ENCODE peak calls at places on chromosomes 2 and 18, in nine cellular contexts. I, G, Z, O, F, P, W, C and E are unnamed samples.
A peak's percentile ranks its signal among the peaks of the same experiment; 100 is the strongest.

GRCh38 chr18:44895176-44895798 is 214.6 kb downstream of the SETBP1 start:
- DNase-seq in I (peak; percentile 66), G (no peak), Z (peak; percentile 52), O (peak; percentile 5), F (no peak), P (no peak), W (peak; percentile 46), C (peak; percentile 31), E (peak; percentile 30)

GRCh38 chr2:19021721-19022120 is 336.7 kb downstream of the OSR1 start:
- DNase-seq in I (no peak), G (no peak), Z (peak; percentile 90), O (no peak), F (no peak), P (no peak), W (no peak), C (no peak), E (no peak)

GRCh38 chr2:222576390-222577081 is 79.4 kb downstream of the FARSB start:
- DNase-seq in I (peak; percentile 23), G (no peak), Z (no peak), O (no peak), F (no peak), P (no peak), W (no peak), C (no peak), E (no peak)

GRCh38 chr2:181586569-181587076 is 70.3 kb downstream of the CERKL start:
- DNase-seq in I (no peak), G (peak; percentile 8), Z (no peak), O (no peak), F (peak; percentile 7), P (no peak), W (peak; percentile 8), C (peak; percentile 87), E (peak; percentile 45)

GRCh38 chr2:131535526-131535925 is 7.8 kb downstream of the CCDC74A start:
- DNase-seq in I (no peak), G (no peak), Z (no peak), O (no peak), F (no peak), P (no peak), W (no peak), C (no peak), E (no peak)

GRCh38 chr2:121386707-121387106 is 101.7 kb upstream of the TFCP2L1 start:
- DNase-seq in I (peak; percentile 45), G (no peak), Z (peak; percentile 55), O (no peak), F (no peak), P (no peak), W (no peak), C (no peak), E (no peak)

GRCh38 chr2:119549236-119549635 is 5.0 kb downstream of the CFAP221 start:
- DNase-seq in I (peak; percentile 19), G (no peak), Z (peak; percentile 81), O (peak; percentile 38), F (no peak), P (no peak), W (no peak), C (no peak), E (peak; percentile 33)

GRCh38 chr2:197306691-197307030 is 3.9 kb downstream of the ANKRD44 start:
- DNase-seq in I (peak; percentile 85), G (no peak), Z (peak; percentile 71), O (no peak), F (no peak), P (no peak), W (peak; percentile 69), C (peak; percentile 49), E (no peak)

GRCh38 chr18:3524706-3525105 is 74.7 kb downstream of the TGIF1 start:
- DNase-seq in I (no peak), G (no peak), Z (no peak), O (no peak), F (no peak), P (no peak), W (no peak), C (no peak), E (no peak)

GRCh38 chr18:58091099-58091611 is 47.1 kb downstream of the NEDD4L start:
- DNase-seq in I (peak; percentile 89), G (no peak), Z (no peak), O (no peak), F (no peak), P (peak; percentile 4), W (peak; percentile 6), C (peak; percentile 25), E (no peak)

GRCh38 chr2:6665093-6665721 is 200.5 kb downstream of the CMPK2 start:
- DNase-seq in I (no peak), G (no peak), Z (no peak), O (no peak), F (no peak), P (no peak), W (no peak), C (no peak), E (no peak)

GRCh38 chr2:120779781-120780283 is 44.2 kb downstream of the GLI2 start:
- DNase-seq in I (peak; percentile 32), G (peak; percentile 66), Z (peak; percentile 91), O (no peak), F (peak; percentile 38), P (no peak), W (no peak), C (no peak), E (peak; percentile 77)

GRCh38 chr2:65608966-65609365 is 176.6 kb upstream of the SPRED2 start:
- DNase-seq in I (no peak), G (no peak), Z (no peak), O (no peak), F (no peak), P (no peak), W (no peak), C (no peak), E (no peak)

GRCh38 chr2:74525717-74526648 is at the start of gene DQX1:
- DNase-seq in I (peak; percentile 56), G (peak; percentile 85), Z (peak; percentile 57), O (peak; percentile 52), F (peak; percentile 44), P (no peak), W (peak; percentile 63), C (peak; percentile 34), E (peak; percentile 32)

GRCh38 chr2:221166283-221166682 is 405.8 kb downstream of the EPHA4 start:
- DNase-seq in I (no peak), G (no peak), Z (peak; percentile 71), O (no peak), F (no peak), P (no peak), W (peak; percentile 50), C (no peak), E (no peak)
- H3K4me2 ChIP-seq in I (no peak overlapping the region), G (no peak overlapping the region), Z (peak overlapping the region; percentile 15), O (no peak overlapping the region), F (no peak overlapping the region), P (no peak overlapping the region), W (peak overlapping the region; percentile 23), C (no peak overlapping the region), E (no peak overlapping the region)

GRCh38 chr18:79545714-79546113 is 133.9 kb upstream of the CTDP1 start:
- DNase-seq in I (no peak), G (no peak), Z (no peak), O (no peak), F (no peak), P (no peak), W (no peak), C (no peak), E (no peak)

GRCh38 chr18:79546781-79547272 is 132.8 kb upstream of the CTDP1 start:
- DNase-seq in I (no peak), G (no peak), Z (no peak), O (no peak), F (peak; percentile 71), P (no peak), W (no peak), C (no peak), E (no peak)

GRCh38 chr18:79544386-79544963 is 135.1 kb upstream of the CTDP1 start:
- DNase-seq in I (no peak), G (no peak), Z (no peak), O (no peak), F (no peak), P (no peak), W (no peak), C (no peak), E (no peak)

GRCh38 chr18:79543861-79544385 is 135.7 kb upstream of the CTDP1 start:
- DNase-seq in I (no peak), G (no peak), Z (no peak), O (no peak), F (no peak), P (no peak), W (no peak), C (no peak), E (no peak)

GRCh38 chr18:79545255-79545654 is 134.3 kb upstream of the CTDP1 start:
- DNase-seq in I (no peak), G (no peak), Z (no peak), O (no peak), F (no peak), P (no peak), W (no peak), C (no peak), E (no peak)
- TF ChIP-seq EZH2phosphoT487 in I (no peak), G (no peak), Z (no peak), O (no peak), F (no peak), P (no peak), W (no peak), C (no peak), E (no peak)

GRCh38 chr2:159155791-159156190 is 130.7 kb downstream of the WDSUB1 start:
- DNase-seq in I (no peak), G (no peak), Z (no peak), O (no peak), F (no peak), P (no peak), W (no peak), C (no peak), E (no peak)
- H3K4me2 ChIP-seq in I (peak overlapping the region; percentile 15), G (no peak overlapping the region), Z (no peak overlapping the region), O (no peak overlapping the region), F (no peak overlapping the region), P (peak overlapping the region; percentile 59), W (no peak overlapping the region), C (no peak overlapping the region), E (peak overlapping the region; percentile 55)

DNA sequence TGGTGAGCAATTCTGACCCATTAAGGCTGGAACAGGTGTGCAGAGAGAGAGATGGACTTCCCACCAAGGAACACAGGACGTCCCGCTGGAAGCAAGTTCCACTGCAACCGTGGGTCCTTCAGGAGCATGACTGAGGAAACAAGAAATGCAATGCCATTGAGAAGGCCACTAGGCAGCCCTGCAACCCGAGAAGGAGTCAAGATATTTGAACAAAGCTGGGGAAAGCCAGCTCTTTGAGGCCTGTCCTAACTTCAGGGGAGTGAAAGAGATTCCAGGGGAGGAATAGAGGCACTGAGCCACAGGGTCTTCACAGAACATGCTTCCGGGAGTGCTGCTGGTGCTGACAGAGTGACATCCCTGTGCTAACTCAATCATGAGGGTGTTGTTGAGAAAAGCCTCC is 153.8 kb upstream of the ZNF236 start:
- DNase-seq in I (no peak), G (no peak), Z (no peak), O (no peak), F (peak; percentile 25), P (no peak), W (no peak), C (no peak), E (no peak)
- TF ChIP-seq EZH2phosphoT487 in I (no peak), G (no peak), Z (no peak), O (no peak), F (no peak), P (no peak), W (no peak), C (no peak), E (no peak)

GRCh38 chr2:20140321-20141055 is 84.4 kb downstream of the SDC1 start:
- DNase-seq in I (no peak), G (no peak), Z (no peak), O (no peak), F (no peak), P (no peak), W (no peak), C (no peak), E (no peak)
- H3K4me2 ChIP-seq in I (no peak overlapping the region), G (no peak overlapping the region), Z (no peak overlapping the region), O (no peak overlapping the region), F (no peak overlapping the region), P (peak overlapping the region; percentile 56), W (no peak overlapping the region), C (no peak overlapping the region), E (no peak overlapping the region)

GRCh38 chr18:50183556-50183955 is 11.4 kb downstream of the MYO5B start:
- DNase-seq in I (peak; percentile 68), G (peak; percentile 60), Z (peak; percentile 8), O (no peak), F (no peak), P (peak; percentile 46), W (no peak), C (no peak), E (no peak)
- TF ChIP-seq EZH2phosphoT487 in I (no peak), G (no peak), Z (no peak), O (no peak), F (no peak), P (no peak), W (no peak), C (no peak), E (no peak)